ENCODE peak calls at places on chromosome 17, in seven cellular contexts. One of them, this sample, is unnamed.
A peak's percentile ranks its signal among the peaks of the same experiment; 100 is the strongest.

GRCh38 chr17:32998893-32999240 is 7.2 kb downstream of the SPACA3 start:
- DNase-seq in AG04450: no peak
- DNase-seq in SJSA1: no peak
- DNase-seq in PC-9: no peak
- DNase-seq in MM.1S: no peak
- DNase-seq in substantia nigra: no peak
- DNase-seq in aorta: no peak
- DNase-seq in this sample: no peak

GRCh38 chr17:41530062-41531048 is 2.2 kb upstream of the KRT19 start:
- DNase-seq in AG04450: peak; percentile 61
- DNase-seq in SJSA1: peak; percentile 65
- DNase-seq in PC-9: peak; percentile 99
- DNase-seq in MM.1S: no peak
- DNase-seq in substantia nigra: no peak
- DNase-seq in aorta: peak; percentile 71
- DNase-seq in this sample: no peak

GRCh38 chr17:82078433-82078832 is 12.8 kb upstream of the DUS1L start:
- DNase-seq in AG04450: no peak
- DNase-seq in SJSA1: no peak
- DNase-seq in PC-9: no peak
- DNase-seq in MM.1S: no peak
- DNase-seq in substantia nigra: no peak
- DNase-seq in aorta: no peak
- DNase-seq in this sample: no peak

GRCh38 chr17:17837966-17838962 is 1.5 kb upstream of the SREBF1 start:
- DNase-seq in AG04450: no peak
- DNase-seq in SJSA1: peak; percentile 58
- DNase-seq in PC-9: peak; percentile 69
- DNase-seq in MM.1S: no peak
- DNase-seq in substantia nigra: peak; percentile 55
- DNase-seq in aorta: peak; percentile 84
- DNase-seq in this sample: no peak

GRCh38 chr17:43907425-43907981 is at the start of gene MPP2:
- DNase-seq in AG04450: peak; percentile 26
- DNase-seq in SJSA1: peak; percentile 59
- DNase-seq in PC-9: no peak
- DNase-seq in MM.1S: no peak
- DNase-seq in substantia nigra: peak; percentile 84
- DNase-seq in aorta: peak; percentile 87
- DNase-seq in this sample: no peak

GRCh38 chr17:59627770-59628171 is 8.1 kb downstream of the CLTC start:
- DNase-seq in AG04450: no peak
- DNase-seq in SJSA1: no peak
- DNase-seq in PC-9: no peak
- DNase-seq in MM.1S: no peak
- DNase-seq in substantia nigra: no peak
- DNase-seq in aorta: no peak
- DNase-seq in this sample: no peak

GRCh38 chr17:45320931-45321461 is 4.2 kb upstream of the MAP3K14 start:
- DNase-seq in AG04450: peak; percentile 73
- DNase-seq in SJSA1: peak; percentile 96
- DNase-seq in PC-9: peak; percentile 98
- DNase-seq in MM.1S: no peak
- DNase-seq in substantia nigra: no peak
- DNase-seq in aorta: no peak
- DNase-seq in this sample: no peak

GRCh38 chr17:36937001-36937960 is at the start of gene LHX1:
- DNase-seq in AG04450: no peak
- DNase-seq in SJSA1: no peak
- DNase-seq in PC-9: no peak
- DNase-seq in MM.1S: no peak
- DNase-seq in substantia nigra: no peak
- DNase-seq in aorta: no peak
- DNase-seq in this sample: no peak

GRCh38 chr17:43570518-43570928 is 24.4 kb upstream of the ETV4 start:
- DNase-seq in AG04450: peak; percentile 32
- DNase-seq in SJSA1: peak; percentile 23
- DNase-seq in PC-9: peak; percentile 57
- DNase-seq in MM.1S: no peak
- DNase-seq in substantia nigra: no peak
- DNase-seq in aorta: no peak
- DNase-seq in this sample: no peak

GRCh38 chr17:57747221-57748017 is 2.3 kb upstream of the CCDC182 start:
- DNase-seq in AG04450: peak; percentile 33
- DNase-seq in SJSA1: peak; percentile 48
- DNase-seq in PC-9: peak; percentile 54
- DNase-seq in MM.1S: peak; percentile 60
- DNase-seq in substantia nigra: peak; percentile 33
- DNase-seq in aorta: no peak
- DNase-seq in this sample: no peak

GRCh38 chr17:509316-509715 is 156.7 kb upstream of the RPH3AL start:
- DNase-seq in AG04450: no peak
- DNase-seq in SJSA1: no peak
- DNase-seq in PC-9: no peak
- DNase-seq in MM.1S: no peak
- DNase-seq in substantia nigra: no peak
- DNase-seq in aorta: no peak
- DNase-seq in this sample: no peak

GRCh38 chr17:82648761-82649474 is 674 bp upstream of the WDR45B start:
- DNase-seq in AG04450: no peak
- DNase-seq in SJSA1: peak; percentile 51
- DNase-seq in PC-9: no peak
- DNase-seq in MM.1S: no peak
- DNase-seq in substantia nigra: no peak
- DNase-seq in aorta: peak; percentile 77
- DNase-seq in this sample: peak; percentile 79

GRCh38 chr17:80995131-80995530 is 3.5 kb downstream of the CHMP6 start:
- DNase-seq in AG04450: no peak
- DNase-seq in SJSA1: no peak
- DNase-seq in PC-9: no peak
- DNase-seq in MM.1S: no peak
- DNase-seq in substantia nigra: no peak
- DNase-seq in aorta: no peak
- DNase-seq in this sample: peak; percentile 37
- H3K27ac ChIP-seq in AG04450: no peak overlapping the region
- H3K27ac ChIP-seq in SJSA1: no peak overlapping the region
- H3K27ac ChIP-seq in PC-9: no peak overlapping the region
- H3K27ac ChIP-seq in MM.1S: no peak overlapping the region
- H3K27ac ChIP-seq in substantia nigra: no peak overlapping the region
- H3K27ac ChIP-seq in aorta: no peak overlapping the region
- H3K27ac ChIP-seq in this sample: no peak overlapping the region

DNA sequence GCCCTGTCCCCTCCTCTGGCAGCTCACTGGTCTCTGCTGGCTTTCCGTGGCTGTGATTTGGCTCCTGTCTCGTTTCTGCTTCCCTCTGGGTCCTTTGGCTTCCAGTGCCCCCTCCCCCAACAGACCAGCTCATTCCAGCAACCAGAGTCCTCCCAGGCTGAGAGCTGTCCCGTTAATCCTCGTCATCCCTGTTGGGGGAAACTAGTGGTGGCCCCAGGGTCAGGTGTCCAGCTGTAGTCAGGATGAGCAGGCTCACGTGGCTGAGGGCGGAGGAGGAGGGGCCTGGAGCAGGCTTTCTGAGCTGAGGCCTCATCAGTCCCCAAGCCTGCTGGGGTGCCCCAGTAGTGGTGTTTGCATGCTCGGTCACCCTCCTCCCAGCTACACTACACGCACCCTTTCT is 10.7 kb upstream of the CBX4 start:
- DNase-seq in AG04450: no peak
- DNase-seq in SJSA1: no peak
- DNase-seq in PC-9: no peak
- DNase-seq in MM.1S: no peak
- DNase-seq in substantia nigra: no peak
- DNase-seq in aorta: no peak
- DNase-seq in this sample: no peak
- H3K27ac ChIP-seq in AG04450: no peak overlapping the region
- H3K27ac ChIP-seq in SJSA1: no peak overlapping the region
- H3K27ac ChIP-seq in PC-9: no peak overlapping the region
- H3K27ac ChIP-seq in MM.1S: no peak overlapping the region
- H3K27ac ChIP-seq in substantia nigra: no peak overlapping the region
- H3K27ac ChIP-seq in aorta: no peak overlapping the region
- H3K27ac ChIP-seq in this sample: no peak overlapping the region

GRCh38 chr17:3864534-3864933 is 18.5 kb upstream of the NCBP3 start:
- DNase-seq in AG04450: no peak
- DNase-seq in SJSA1: no peak
- DNase-seq in PC-9: no peak
- DNase-seq in MM.1S: no peak
- DNase-seq in substantia nigra: no peak
- DNase-seq in aorta: no peak
- DNase-seq in this sample: no peak
- H3K27ac ChIP-seq in AG04450: no peak overlapping the region
- H3K27ac ChIP-seq in SJSA1: no peak overlapping the region
- H3K27ac ChIP-seq in PC-9: no peak overlapping the region
- H3K27ac ChIP-seq in MM.1S: no peak overlapping the region
- H3K27ac ChIP-seq in substantia nigra: no peak overlapping the region
- H3K27ac ChIP-seq in aorta: no peak overlapping the region
- H3K27ac ChIP-seq in this sample: no peak overlapping the region

GRCh38 chr17:75996665-75997590 is 3.7 kb upstream of the CDK3 start:
- DNase-seq in AG04450: no peak
- DNase-seq in SJSA1: peak; percentile 79
- DNase-seq in PC-9: peak; percentile 80
- DNase-seq in MM.1S: no peak
- DNase-seq in substantia nigra: no peak
- DNase-seq in aorta: peak; percentile 71
- DNase-seq in this sample: peak; percentile 88
- H3K27ac ChIP-seq in AG04450: peak overlapping the region; percentile 47
- H3K27ac ChIP-seq in SJSA1: peak overlapping the region; percentile 46
- H3K27ac ChIP-seq in PC-9: peak overlapping the region; percentile 92
- H3K27ac ChIP-seq in MM.1S: no peak overlapping the region
- H3K27ac ChIP-seq in substantia nigra: no peak overlapping the region
- H3K27ac ChIP-seq in aorta: no peak overlapping the region
- H3K27ac ChIP-seq in this sample: peak overlapping the region; percentile 81

GRCh38 chr17:72470338-72471133 is 349.7 kb downstream of the SOX9 start:
- DNase-seq in AG04450: no peak
- DNase-seq in SJSA1: no peak
- DNase-seq in PC-9: no peak
- DNase-seq in MM.1S: no peak
- DNase-seq in substantia nigra: no peak
- DNase-seq in aorta: no peak
- DNase-seq in this sample: no peak
- H3K27ac ChIP-seq in AG04450: peak overlapping the region; percentile 11
- H3K27ac ChIP-seq in SJSA1: no peak overlapping the region
- H3K27ac ChIP-seq in PC-9: no peak overlapping the region
- H3K27ac ChIP-seq in MM.1S: no peak overlapping the region
- H3K27ac ChIP-seq in substantia nigra: no peak overlapping the region
- H3K27ac ChIP-seq in aorta: no peak overlapping the region
- H3K27ac ChIP-seq in this sample: no peak overlapping the region

GRCh38 chr17:73748521-73748920 is 104.3 kb upstream of the SDK2 start:
- DNase-seq in AG04450: no peak
- DNase-seq in SJSA1: no peak
- DNase-seq in PC-9: no peak
- DNase-seq in MM.1S: no peak
- DNase-seq in substantia nigra: no peak
- DNase-seq in aorta: no peak
- DNase-seq in this sample: no peak

GRCh38 chr17:73750975-73751374 is 106.7 kb upstream of the SDK2 start:
- DNase-seq in AG04450: no peak
- DNase-seq in SJSA1: no peak
- DNase-seq in PC-9: no peak
- DNase-seq in MM.1S: no peak
- DNase-seq in substantia nigra: no peak
- DNase-seq in aorta: no peak
- DNase-seq in this sample: peak; percentile 83

GRCh38 chr17:73749337-73749807 is 105.1 kb upstream of the SDK2 start:
- DNase-seq in AG04450: no peak
- DNase-seq in SJSA1: no peak
- DNase-seq in PC-9: no peak
- DNase-seq in MM.1S: no peak
- DNase-seq in substantia nigra: no peak
- DNase-seq in aorta: no peak
- DNase-seq in this sample: no peak

GRCh38 chr17:73747221-73748002 is 103.2 kb upstream of the SDK2 start:
- DNase-seq in AG04450: no peak
- DNase-seq in SJSA1: no peak
- DNase-seq in PC-9: no peak
- DNase-seq in MM.1S: no peak
- DNase-seq in substantia nigra: no peak
- DNase-seq in aorta: no peak
- DNase-seq in this sample: peak; percentile 71

GRCh38 chr17:73749906-73750305 is 105.7 kb upstream of the SDK2 start:
- DNase-seq in AG04450: no peak
- DNase-seq in SJSA1: no peak
- DNase-seq in PC-9: no peak
- DNase-seq in MM.1S: no peak
- DNase-seq in substantia nigra: no peak
- DNase-seq in aorta: no peak
- DNase-seq in this sample: no peak
- H3K27ac ChIP-seq in AG04450: no peak overlapping the region
- H3K27ac ChIP-seq in SJSA1: no peak overlapping the region
- H3K27ac ChIP-seq in PC-9: no peak overlapping the region
- H3K27ac ChIP-seq in MM.1S: no peak overlapping the region
- H3K27ac ChIP-seq in substantia nigra: no peak overlapping the region
- H3K27ac ChIP-seq in aorta: no peak overlapping the region
- H3K27ac ChIP-seq in this sample: no peak overlapping the region

GRCh38 chr17:67401598-67402504 is 24.8 kb downstream of the PITPNC1 start:
- DNase-seq in AG04450: no peak
- DNase-seq in SJSA1: no peak
- DNase-seq in PC-9: no peak
- DNase-seq in MM.1S: no peak
- DNase-seq in substantia nigra: no peak
- DNase-seq in aorta: no peak
- DNase-seq in this sample: peak; percentile 32
- H3K27ac ChIP-seq in AG04450: no peak overlapping the region
- H3K27ac ChIP-seq in SJSA1: no peak overlapping the region
- H3K27ac ChIP-seq in PC-9: no peak overlapping the region
- H3K27ac ChIP-seq in MM.1S: no peak overlapping the region
- H3K27ac ChIP-seq in substantia nigra: no peak overlapping the region
- H3K27ac ChIP-seq in aorta: no peak overlapping the region
- H3K27ac ChIP-seq in this sample: peak overlapping the region; percentile 65

DNA sequence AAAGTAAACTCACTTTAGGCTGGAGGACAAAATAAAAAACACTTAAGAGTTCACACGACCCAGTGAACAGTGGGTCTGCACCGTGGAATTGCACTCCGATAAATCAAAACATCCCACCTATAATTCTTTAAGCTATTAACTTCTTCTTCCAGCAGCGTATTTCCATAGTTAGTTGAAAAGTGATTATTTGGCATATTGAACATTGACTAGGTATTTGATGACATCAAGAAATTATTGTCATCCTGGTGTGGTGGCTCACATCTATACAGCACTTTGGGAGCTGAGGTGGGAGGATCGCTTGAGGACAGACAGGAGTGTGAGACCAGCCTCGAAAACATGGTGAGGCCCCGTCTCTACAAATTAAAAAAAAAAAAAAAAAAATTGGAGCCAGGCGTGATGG is 23.4 kb downstream of the IGF2BP1 start:
- DNase-seq in AG04450: no peak
- DNase-seq in SJSA1: no peak
- DNase-seq in PC-9: no peak
- DNase-seq in MM.1S: no peak
- DNase-seq in substantia nigra: no peak
- DNase-seq in aorta: no peak
- DNase-seq in this sample: no peak
- H3K27ac ChIP-seq in AG04450: no peak overlapping the region
- H3K27ac ChIP-seq in SJSA1: no peak overlapping the region
- H3K27ac ChIP-seq in PC-9: peak overlapping the region; percentile 58
- H3K27ac ChIP-seq in MM.1S: no peak overlapping the region
- H3K27ac ChIP-seq in substantia nigra: no peak overlapping the region
- H3K27ac ChIP-seq in aorta: no peak overlapping the region
- H3K27ac ChIP-seq in this sample: no peak overlapping the region

GRCh38 chr17:55062921-55063320 is 94.4 kb downstream of the STXBP4 start:
- DNase-seq in AG04450: peak; percentile 18
- DNase-seq in SJSA1: no peak
- DNase-seq in PC-9: peak; percentile 86
- DNase-seq in MM.1S: no peak
- DNase-seq in substantia nigra: no peak
- DNase-seq in aorta: no peak
- DNase-seq in this sample: no peak
- H3K27ac ChIP-seq in AG04450: no peak overlapping the region
- H3K27ac ChIP-seq in SJSA1: no peak overlapping the region
- H3K27ac ChIP-seq in PC-9: no peak overlapping the region
- H3K27ac ChIP-seq in MM.1S: no peak overlapping the region
- H3K27ac ChIP-seq in substantia nigra: no peak overlapping the region
- H3K27ac ChIP-seq in aorta: no peak overlapping the region
- H3K27ac ChIP-seq in this sample: no peak overlapping the region

This sample was measured in right lobe of liver.